ENCODE peak calls at places on chromosomes 1 and 21, in ten cellular contexts. C is T-helper 17 cell; J is choroid plexus epithelial cell; T is iris pigment epithelial cell; N is GM23338; F is heart right ventricle; O is stimulated activated CD4-positive, alpha-beta T cell treated with anti-CD3 and anti-CD28 coated beads, TNF-alpha, amount 100 ng/mL, for 24 hours; R is NCI-H1694; W is cardiac fibroblast; K is OCI-M1. H is an unnamed sample.
A peak's percentile ranks its signal among the peaks of the same experiment; 100 is the strongest.

GRCh38 chr1:29689372-29690030 is 453.2 kb downstream of the PTPRU start:
- DNase-seq in F (no peak), N (no peak), T (no peak), R (no peak), K (no peak), W (no peak), J (no peak), C (no peak), O (no peak), H (no peak)

GRCh38 chr1:1732381-1732780 is 8.2 kb upstream of the CDK11A start:
- DNase-seq in K (no peak), T (no peak), W (no peak), R (no peak), J (no peak), N (no peak), C (no peak), O (no peak), F (no peak), H (no peak)

GRCh38 chr1:75723989-75724471 is 479 bp upstream of the ACADM start:
- DNase-seq in R (no peak), J (peak; percentile 84), C (peak; percentile 51), N (peak; percentile 91), W (peak; percentile 80), O (peak; percentile 46), F (peak; percentile 88), K (peak; percentile 95), T (peak; percentile 81), H (no peak)

GRCh38 chr1:76038306-76039004 is 36.1 kb upstream of the ST6GALNAC3 start:
- DNase-seq in F (no peak), R (no peak), J (peak; percentile 70), K (no peak), T (peak; percentile 57), N (peak; percentile 31), C (no peak), W (no peak), O (no peak), H (no peak)

GRCh38 chr21:36927718-36928117 is 38.8 kb downstream of the HLCS start:
- DNase-seq in K (peak; percentile 88), R (peak; percentile 86), W (peak; percentile 89), T (peak; percentile 78), C (peak; percentile 27), O (peak; percentile 63), F (peak; percentile 82), N (peak; percentile 89), J (peak; percentile 89), H (peak; percentile 65)

GRCh38 chr21:17613242-17613676 is 558 bp upstream of the BTG3 start:
- DNase-seq in W (peak; percentile 20), K (no peak), N (no peak), J (peak; percentile 42), R (no peak), C (peak; percentile 10), F (no peak), O (no peak), T (no peak), H (no peak)

GRCh38 chr1:98030483-98030882 is 109.6 kb upstream of the DPYD start:
- DNase-seq in W (peak; percentile 83), F (no peak), K (peak; percentile 7), T (peak; percentile 85), O (no peak), R (no peak), J (peak; percentile 48), N (no peak), C (no peak), H (no peak)

GRCh38 chr1:85463666-85464496 is 1.1 kb downstream of the DDAH1 start:
- DNase-seq in O (no peak), N (peak; percentile 31), W (peak; percentile 52), C (no peak), J (no peak), R (peak; percentile 52), F (no peak), T (peak; percentile 30), K (no peak), H (no peak)

GRCh38 chr1:30791853-30792252 is 34.3 kb upstream of the LAPTM5 start:
- DNase-seq in N (no peak), C (no peak), W (no peak), K (no peak), O (no peak), T (no peak), J (no peak), F (no peak), R (no peak), H (no peak)

GRCh38 chr1:194517567-194517966 is 1331.2 kb upstream of the B3GALT2 start:
- DNase-seq in J (no peak), N (no peak), W (no peak), T (no peak), R (no peak), O (no peak), C (no peak), F (no peak), K (no peak), H (no peak)

GRCh38 chr1:214372092-214372491 is 91.1 kb downstream of the SMYD2 start:
- DNase-seq in K (no peak), C (no peak), W (no peak), T (no peak), R (no peak), N (no peak), F (no peak), J (peak; percentile 47), O (no peak), H (no peak)

GRCh38 chr1:195415584-195415983 is 1192.7 kb downstream of the KCNT2 start:
- DNase-seq in W (no peak), C (no peak), F (no peak), K (no peak), O (no peak), J (peak; percentile 0), R (no peak), T (no peak), N (no peak), H (no peak)

GRCh38 chr21:46116846-46117585 is 19.1 kb downstream of the COL6A2 start:
- DNase-seq in W (no peak), T (no peak), N (no peak), J (no peak), O (no peak), R (no peak), C (peak; percentile 7), K (no peak), F (peak; percentile 3), H (no peak)

GRCh38 chr21:33393348-33393747 is 9.9 kb upstream of the IFNGR2 start:
- DNase-seq in T (no peak), C (no peak), K (no peak), N (no peak), R (no peak), F (no peak), J (no peak), O (no peak), W (no peak), H (no peak)

GRCh38 chr1:116769561-116769977 is 15.3 kb downstream of the CD2 start:
- DNase-seq in W (peak; percentile 57), K (peak; percentile 15), T (peak; percentile 20), O (peak; percentile 65), N (no peak), F (no peak), R (no peak), C (peak; percentile 65), J (peak; percentile 28), H (peak; percentile 83)

GRCh38 chr1:204366759-204367158 is 7.0 kb upstream of the PLEKHA6 start:
- DNase-seq in R (peak; percentile 16), N (peak; percentile 71), T (no peak), K (peak; percentile 46), W (no peak), C (no peak), F (no peak), O (no peak), J (no peak), H (no peak)

GRCh38 chr1:209202826-209203439 is 380.6 kb upstream of the CAMK1G start:
- DNase-seq in O (no peak), C (no peak), T (peak; percentile 62), R (peak; percentile 20), K (peak; percentile 59), N (peak; percentile 55), W (peak; percentile 72), J (peak; percentile 78), F (no peak), H (no peak)

GRCh38 chr1:107551491-107551890 is 410.7 kb downstream of the NTNG1 start:
- DNase-seq in F (no peak), R (peak; percentile 93), K (no peak), W (no peak), T (no peak), O (no peak), N (no peak), C (no peak), J (no peak), H (no peak)

GRCh38 chr1:5915587-5916571 is 76.3 kb downstream of the NPHP4 start:
- DNase-seq in F (no peak), R (peak; percentile 10), T (peak; percentile 63), K (peak; percentile 63), J (peak; percentile 93), W (peak; percentile 73), N (peak; percentile 61), C (no peak), O (peak; percentile 11), H (no peak)

GRCh38 chr1:243549108-243549507 is 293.3 kb downstream of the SDCCAG8 start:
- DNase-seq in N (no peak), K (peak; percentile 18), W (peak; percentile 82), C (no peak), T (peak; percentile 93), J (peak; percentile 81), F (no peak), O (no peak), R (no peak), H (no peak)

GRCh38 chr1:224528900-224529299 is 87.2 kb upstream of the CNIH3 start:
- DNase-seq in W (peak; percentile 86), O (no peak), R (peak; percentile 31), C (no peak), T (peak; percentile 74), J (peak; percentile 68), F (no peak), K (no peak), N (no peak), H (no peak)

GRCh38 chr1:155835548-155835947 is 21.5 kb downstream of the GON4L start:
- DNase-seq in J (no peak), T (no peak), N (no peak), F (no peak), C (no peak), K (no peak), W (no peak), O (no peak), R (no peak), H (no peak)

GRCh38 chr21:43767498-43767979 is 8.6 kb downstream of the CSTB start:
- DNase-seq in C (no peak), W (no peak), F (no peak), K (no peak), R (no peak), O (no peak), N (no peak), T (no peak), J (no peak), H (no peak)

GRCh38 chr1:34050711-34051485 is 114.1 kb downstream of the CSMD2 start:
- DNase-seq in T (no peak), W (no peak), K (no peak), O (no peak), R (no peak), C (no peak), J (no peak), N (no peak), F (no peak), H (no peak)

GRCh38 chr1:204711947-204712701 is 26.6 kb upstream of the LRRN2 start:
- DNase-seq in N (no peak), F (peak; percentile 33), C (no peak), T (no peak), W (no peak), R (peak; percentile 98), O (no peak), K (peak; percentile 51), J (no peak), H (no peak)

GRCh38 chr1:216682694-216683243 is 40.5 kb downstream of the ESRRG start:
- DNase-seq in K (no peak), F (no peak), J (no peak), O (no peak), T (no peak), C (no peak), W (no peak), N (no peak), R (no peak), H (no peak)

GRCh38 chr1:87800006-87800405 is 471.3 kb downstream of the LMO4 start:
- DNase-seq in O (no peak), R (no peak), F (no peak), N (no peak), K (no peak), T (peak; percentile 47), J (no peak), W (peak; percentile 25), C (no peak), H (no peak)

GRCh38 chr1:169572184-169572583 is 14.1 kb downstream of the F5 start:
- DNase-seq in N (peak; percentile 28), K (no peak), O (no peak), T (peak; percentile 64), F (no peak), J (peak; percentile 20), R (no peak), C (no peak), W (no peak), H (no peak)